ENCODE peak calls at places on chromosome 10, in eight cellular contexts. V, M, G, D, L, C, F and O are unnamed samples.

GRCh38 chr10:122655524-122656307 is 43.9 kb downstream of the C10orf120 start:
- DNase-seq in F (no peak), G (no peak), M (no peak), D (no peak), C (no peak), L (no peak), V (no peak), O (no peak)

GRCh38 chr10:13949844-13950542 is 363.2 kb downstream of the PRPF18 start:
- DNase-seq in C (no peak), L (peak), D (no peak), M (no peak), G (no peak), V (no peak), F (peak), O (no peak)

GRCh38 chr10:33345236-33345635 is 10.8 kb upstream of the NRP1 start:
- DNase-seq in F (no peak), M (no peak), V (no peak), L (no peak), G (no peak), D (no peak), C (no peak), O (no peak)

GRCh38 chr10:28367865-28368541 is 65.1 kb upstream of the MPP7 start:
- DNase-seq in G (no peak), C (no peak), F (no peak), M (no peak), D (peak), L (peak), V (peak), O (no peak)

GRCh38 chr10:122164815-122165491 is 106.1 kb upstream of the BTBD16 start:
- DNase-seq in M (peak), L (no peak), G (no peak), V (no peak), F (no peak), C (no peak), D (no peak), O (no peak)

GRCh38 chr10:77939561-77940001 is 13.0 kb upstream of the DLG5 start:
- DNase-seq in M (no peak), D (no peak), L (no peak), V (no peak), G (peak), C (no peak), F (peak), O (no peak)

GRCh38 chr10:34102917-34103506 is 712.1 kb downstream of the PARD3 start:
- DNase-seq in C (peak), G (no peak), D (no peak), V (no peak), M (no peak), L (no peak), F (peak), O (no peak)

GRCh38 chr10:102678842-102679289 is 34.6 kb downstream of the TRIM8 start:
- DNase-seq in D (no peak), C (no peak), M (peak), L (peak), F (no peak), G (peak), V (peak), O (no peak)

GRCh38 chr10:68106656-68107055 is 2.6 kb upstream of the MYPN start:
- DNase-seq in M (no peak), L (peak), D (no peak), V (no peak), C (no peak), F (peak), G (no peak), O (no peak)

GRCh38 chr10:105188737-105189463 is 547.8 kb downstream of the SORCS3 start:
- DNase-seq in C (no peak), G (no peak), F (no peak), L (peak), D (no peak), M (no peak), V (no peak), O (no peak)

GRCh38 chr10:100338434-100339036 is 8.5 kb upstream of the SCD start:
- DNase-seq in V (peak), L (peak), G (peak), F (no peak), D (peak), M (peak), C (peak), O (peak)

GRCh38 chr10:118621304-118621942 is 26.0 kb upstream of the PRLHR start:
- DNase-seq in V (no peak), C (no peak), M (no peak), G (no peak), D (peak), F (no peak), L (peak), O (no peak)

GRCh38 chr10:1596482-1596881 is 140.8 kb downstream of the ADARB2 start:
- DNase-seq in L (no peak), G (no peak), V (no peak), M (peak), C (no peak), D (no peak), F (no peak), O (no peak)

GRCh38 chr10:49502358-49502757 is 36.6 kb downstream of the ERCC6 start:
- DNase-seq in D (no peak), F (no peak), M (no peak), V (no peak), L (no peak), G (no peak), C (no peak), O (no peak)

GRCh38 chr10:123536176-123536845 is 129.8 kb upstream of the GPR26 start:
- DNase-seq in L (no peak), V (no peak), D (no peak), C (no peak), G (no peak), M (no peak), F (no peak), O (no peak)

GRCh38 chr10:35542303-35542702 is 62.8 kb upstream of the GJD4 start:
- DNase-seq in C (no peak), L (no peak), M (no peak), F (no peak), V (no peak), G (no peak), D (no peak), O (no peak)

GRCh38 chr10:37713132-37713501 is 144.3 kb downstream of the ZNF248 start:
- DNase-seq in G (no peak), V (no peak), M (peak), F (no peak), D (no peak), L (no peak), C (no peak), O (no peak)

GRCh38 chr10:114245128-114245791 is 6.2 kb downstream of the VWA2 start:
- DNase-seq in F (no peak), M (no peak), D (no peak), V (no peak), G (no peak), L (peak), C (no peak), O (no peak)

GRCh38 chr10:3402334-3402733 is 229.8 kb upstream of the PITRM1 start:
- DNase-seq in V (no peak), L (no peak), C (no peak), D (no peak), M (no peak), G (no peak), F (no peak), O (no peak)

GRCh38 chr10:75404335-75405200 is 3.0 kb upstream of the ZNF503 start:
- DNase-seq in D (no peak), M (peak), L (peak), G (peak), V (no peak), F (no peak), C (no peak), O (no peak)

GRCh38 chr10:90872648-90873020 is 860 bp downstream of the RPP30 start:
- DNase-seq in F (no peak), C (no peak), D (no peak), G (no peak), V (peak), L (no peak), M (no peak), O (no peak)

GRCh38 chr10:31467791-31468535 is 148.9 kb downstream of the ZEB1 start:
- DNase-seq in C (no peak), M (peak), D (no peak), V (no peak), F (no peak), L (peak), G (no peak), O (no peak)

GRCh38 chr10:43294241-43294658 is 27.4 kb upstream of the RASGEF1A start:
- DNase-seq in V (no peak), C (no peak), G (no peak), F (no peak), D (peak), L (no peak), M (no peak), O (no peak)

GRCh38 chr10:33257439-33257838 is 77.0 kb downstream of the NRP1 start:
- DNase-seq in M (no peak), L (no peak), V (no peak), D (no peak), F (no peak), G (no peak), C (no peak), O (no peak)

GRCh38 chr10:70660722-70661121 is 11.6 kb upstream of the ADAMTS14 start:
- DNase-seq in L (no peak), V (no peak), F (no peak), D (no peak), M (no peak), G (no peak), C (peak), O (no peak)

GRCh38 chr10:14365231-14365744 is 34.6 kb upstream of the FRMD4A start:
- DNase-seq in V (no peak), F (no peak), M (no peak), C (no peak), L (no peak), D (no peak), G (no peak), O (no peak)

GRCh38 chr10:88113232-88113631 is 249.8 kb downstream of the PTEN start:
- DNase-seq in M (no peak), G (no peak), L (no peak), D (no peak), F (no peak), C (no peak), V (peak), O (no peak)

GRCh38 chr10:88115968-88116367 is 252.5 kb downstream of the PTEN start:
- DNase-seq in V (no peak), L (peak), F (peak), G (no peak), C (no peak), M (no peak), D (no peak), O (no peak)

GRCh38 chr10:88115406-88115805 is 252.0 kb downstream of the PTEN start:
- DNase-seq in M (no peak), F (no peak), D (no peak), L (no peak), G (no peak), V (no peak), C (no peak), O (no peak)

GRCh38 chr10:88113657-88114272 is 250.3 kb downstream of the PTEN start:
- DNase-seq in C (no peak), G (no peak), L (no peak), M (no peak), D (no peak), F (no peak), V (no peak), O (no peak)

DNA sequence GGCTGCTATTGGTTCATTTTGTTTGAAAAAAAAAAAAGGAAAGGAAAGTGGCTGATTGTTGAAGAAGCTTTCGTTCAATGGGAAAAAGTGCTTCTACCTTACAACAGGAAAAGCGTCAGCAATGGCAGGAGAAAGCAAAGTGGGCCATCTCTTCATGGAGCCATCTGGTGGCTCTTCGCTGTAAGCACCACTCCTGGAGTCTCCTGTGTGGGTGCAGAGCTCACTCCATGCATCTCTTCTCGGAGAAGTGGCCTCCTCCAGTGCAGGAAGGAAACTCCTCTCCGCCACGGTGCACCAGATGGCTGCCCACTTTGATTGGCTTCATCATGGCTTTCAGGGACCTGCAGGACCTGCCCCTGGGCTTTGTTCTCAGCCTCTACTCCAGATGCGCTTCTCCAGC is 250.9 kb downstream of the PTEN start:
- DNase-seq in M (no peak), C (no peak), G (peak), V (no peak), F (no peak), D (no peak), L (peak), O (no peak)
- TF ChIP-seq CTCF in M (peak), C (peak), G (peak), V (peak), F (peak), D (peak), L (peak), O (no peak)

GRCh38 chr10:66586897-66587679 is 338.7 kb upstream of the LRRTM3 start:
- DNase-seq in G (no peak), V (no peak), L (no peak), C (no peak), M (no peak), D (no peak), F (no peak), O (no peak)

GRCh38 chr10:66587680-66588050 is 338.2 kb upstream of the LRRTM3 start:
- DNase-seq in D (no peak), F (no peak), C (no peak), G (no peak), V (no peak), M (no peak), L (no peak), O (no peak)

GRCh38 chr10:66591865-66592264 is 334.0 kb upstream of the LRRTM3 start:
- DNase-seq in L (peak), D (no peak), G (no peak), V (no peak), F (no peak), C (no peak), M (no peak), O (no peak)

GRCh38 chr10:66586073-66586472 is 339.8 kb upstream of the LRRTM3 start:
- DNase-seq in G (no peak), D (no peak), M (no peak), L (no peak), F (no peak), V (no peak), C (no peak), O (no peak)
- TF ChIP-seq CTCF in G (no peak), D (no peak), M (no peak), L (peak), F (peak), V (no peak), C (no peak), O (no peak)

GRCh38 chr10:11260136-11260535 is 242.5 kb downstream of the CELF2 start:
- DNase-seq in C (no peak), D (no peak), F (no peak), L (no peak), V (no peak), G (no peak), M (no peak), O (no peak)
- TF ChIP-seq CTCF in C (no peak), D (no peak), F (no peak), L (no peak), V (no peak), G (no peak), M (no peak), O (no peak)

GRCh38 chr10:132369636-132370185 is 27.3 kb upstream of the PWWP2B start:
- DNase-seq in D (no peak), F (no peak), C (no peak), G (no peak), M (no peak), V (no peak), L (no peak), O (no peak)

GRCh38 chr10:132370426-132371340 is 26.3 kb upstream of the PWWP2B start:
- DNase-seq in F (no peak), L (no peak), V (no peak), D (no peak), M (no peak), G (no peak), C (no peak), O (no peak)

GRCh38 chr10:132372516-132373095 is 24.4 kb upstream of the PWWP2B start:
- DNase-seq in G (no peak), C (no peak), L (no peak), F (no peak), V (no peak), D (no peak), M (no peak), O (no peak)

GRCh38 chr10:132373241-132373955 is 23.6 kb upstream of the PWWP2B start:
- DNase-seq in D (no peak), F (no peak), M (no peak), C (no peak), G (no peak), L (no peak), V (no peak), O (no peak)

GRCh38 chr10:132371641-132372081 is 25.3 kb upstream of the PWWP2B start:
- DNase-seq in C (no peak), M (no peak), D (no peak), L (no peak), V (no peak), G (no peak), F (no peak), O (no peak)
- TF ChIP-seq CTCF in C (no peak), M (no peak), D (peak), L (peak), V (peak), G (no peak), F (peak), O (no peak)